ENCODE peak calls at places on chromosomes 7 and 10, in four cellular contexts. One of them, this sample, is unnamed.

GRCh38 chr10:58576736-58577366 is 64.2 kb downstream of the BICC1 start:
- DNase-seq in NT2/D1: no peak
- DNase-seq in NB4: no peak
- DNase-seq in AG04450: no peak
- DNase-seq in this sample: no peak

GRCh38 chr7:130141858-130142653 is 63.1 kb downstream of the TMEM209 start:
- DNase-seq in NT2/D1: no peak
- DNase-seq in NB4: no peak
- DNase-seq in AG04450: no peak
- DNase-seq in this sample: no peak

GRCh38 chr7:6438427-6438826 is 9.3 kb downstream of the DAGLB start:
- DNase-seq in NT2/D1: no peak
- DNase-seq in NB4: no peak
- DNase-seq in AG04450: no peak
- DNase-seq in this sample: no peak

GRCh38 chr10:71878327-71879034 is 27.4 kb upstream of the PSAP start:
- DNase-seq in NT2/D1: no peak
- DNase-seq in NB4: peak; percentile 91
- DNase-seq in AG04450: no peak
- DNase-seq in this sample: no peak

GRCh38 chr10:25349520-25349919 is 174.7 kb downstream of the GPR158 start:
- DNase-seq in NT2/D1: no peak
- DNase-seq in NB4: no peak
- DNase-seq in AG04450: no peak
- DNase-seq in this sample: no peak

GRCh38 chr7:141754939-141755338 is 9.0 kb upstream of the TAS2R3 start:
- DNase-seq in NT2/D1: peak; percentile 30
- DNase-seq in NB4: peak; percentile 61
- DNase-seq in AG04450: no peak
- DNase-seq in this sample: no peak

GRCh38 chr7:1856161-1856965 is 186.3 kb downstream of the ELFN1 start:
- DNase-seq in NT2/D1: no peak
- DNase-seq in NB4: no peak
- DNase-seq in AG04450: no peak
- DNase-seq in this sample: no peak

GRCh38 chr10:73969224-73969811 is 28.6 kb upstream of the VCL start:
- DNase-seq in NT2/D1: no peak
- DNase-seq in NB4: no peak
- DNase-seq in AG04450: no peak
- DNase-seq in this sample: no peak

GRCh38 chr10:133527779-133528271 is 662 bp downstream of the CYP2E1 start:
- DNase-seq in NT2/D1: no peak
- DNase-seq in NB4: no peak
- DNase-seq in AG04450: no peak
- DNase-seq in this sample: no peak

GRCh38 chr7:5691536-5692090 is 89.8 kb downstream of the RNF216 start:
- DNase-seq in NT2/D1: no peak
- DNase-seq in NB4: no peak
- DNase-seq in AG04450: no peak
- DNase-seq in this sample: no peak

GRCh38 chr7:7653568-7654187 is 13.1 kb downstream of the UMAD1 start:
- DNase-seq in NT2/D1: peak; percentile 67
- DNase-seq in NB4: peak; percentile 59
- DNase-seq in AG04450: no peak
- DNase-seq in this sample: no peak

GRCh38 chr7:142407939-142408573 is 150.2 kb upstream of the PRSS58 start:
- DNase-seq in NT2/D1: no peak
- DNase-seq in NB4: no peak
- DNase-seq in AG04450: no peak
- DNase-seq in this sample: no peak

GRCh38 chr7:630111-630511 is 96.4 kb upstream of the DNAAF5 start:
- DNase-seq in NT2/D1: no peak
- DNase-seq in NB4: no peak
- DNase-seq in AG04450: no peak
- DNase-seq in this sample: no peak

GRCh38 chr7:78080811-78081210 is 282.2 kb downstream of the PHTF2 start:
- DNase-seq in NT2/D1: no peak
- DNase-seq in NB4: no peak
- DNase-seq in AG04450: no peak
- DNase-seq in this sample: no peak

GRCh38 chr10:63431962-63432797 is 33.6 kb downstream of the JMJD1C start:
- DNase-seq in NT2/D1: no peak
- DNase-seq in NB4: peak; percentile 16
- DNase-seq in AG04450: no peak
- DNase-seq in this sample: no peak

GRCh38 chr7:37065779-37066271 is 341.5 kb upstream of the AOAH start:
- DNase-seq in NT2/D1: no peak
- DNase-seq in NB4: no peak
- DNase-seq in AG04450: no peak
- DNase-seq in this sample: peak; percentile 35

GRCh38 chr10:63977329-63977923 is 456.2 kb downstream of the REEP3 start:
- DNase-seq in NT2/D1: peak; percentile 60
- DNase-seq in NB4: peak; percentile 62
- DNase-seq in AG04450: no peak
- DNase-seq in this sample: peak; percentile 4

GRCh38 chr10:15314482-15315070 is 56.5 kb downstream of the FAM171A1 start:
- DNase-seq in NT2/D1: no peak
- DNase-seq in NB4: no peak
- DNase-seq in AG04450: no peak
- DNase-seq in this sample: no peak

GRCh38 chr10:12730809-12731519 is 270.5 kb downstream of the CCDC3 start:
- DNase-seq in NT2/D1: no peak
- DNase-seq in NB4: no peak
- DNase-seq in AG04450: no peak
- DNase-seq in this sample: no peak

GRCh38 chr10:12726971-12727831 is 274.3 kb downstream of the CCDC3 start:
- DNase-seq in NT2/D1: no peak
- DNase-seq in NB4: no peak
- DNase-seq in AG04450: no peak
- DNase-seq in this sample: no peak

GRCh38 chr10:12727832-12728215 is 273.7 kb downstream of the CCDC3 start:
- DNase-seq in NT2/D1: no peak
- DNase-seq in NB4: no peak
- DNase-seq in AG04450: no peak
- DNase-seq in this sample: no peak

GRCh38 chr10:12729885-12730284 is 271.6 kb downstream of the CCDC3 start:
- DNase-seq in NT2/D1: peak; percentile 16
- DNase-seq in NB4: peak; percentile 28
- DNase-seq in AG04450: no peak
- DNase-seq in this sample: no peak

GRCh38 chr10:12728569-12728968 is 272.9 kb downstream of the CCDC3 start:
- DNase-seq in NT2/D1: no peak
- DNase-seq in NB4: no peak
- DNase-seq in AG04450: no peak
- DNase-seq in this sample: no peak
- H3K4me3 ChIP-seq in NT2/D1: no peak overlapping the region
- H3K4me3 ChIP-seq in NB4: no peak overlapping the region
- H3K4me3 ChIP-seq in AG04450: no peak overlapping the region
- H3K4me3 ChIP-seq in this sample: no peak overlapping the region

GRCh38 chr7:27092753-27093097 is 3.1 kb downstream of the HOXA1 start:
- DNase-seq in NT2/D1: no peak
- DNase-seq in NB4: no peak
- DNase-seq in AG04450: no peak
- DNase-seq in this sample: no peak
- H3K4me3 ChIP-seq in NT2/D1: no peak overlapping the region
- H3K4me3 ChIP-seq in NB4: no peak overlapping the region
- H3K4me3 ChIP-seq in AG04450: no peak overlapping the region
- H3K4me3 ChIP-seq in this sample: no peak overlapping the region

GRCh38 chr7:22985436-22985835 is 28.5 kb downstream of the HYCC1 start:
- DNase-seq in NT2/D1: no peak
- DNase-seq in NB4: no peak
- DNase-seq in AG04450: no peak
- DNase-seq in this sample: no peak

GRCh38 chr7:22995011-22995410 is 18.9 kb downstream of the HYCC1 start:
- DNase-seq in NT2/D1: no peak
- DNase-seq in NB4: no peak
- DNase-seq in AG04450: no peak
- DNase-seq in this sample: no peak

GRCh38 chr7:22989646-22990587 is 24.0 kb downstream of the HYCC1 start:
- DNase-seq in NT2/D1: no peak
- DNase-seq in NB4: no peak
- DNase-seq in AG04450: no peak
- DNase-seq in this sample: no peak

GRCh38 chr7:22992874-22993840 is 20.8 kb downstream of the HYCC1 start:
- DNase-seq in NT2/D1: no peak
- DNase-seq in NB4: no peak
- DNase-seq in AG04450: no peak
- DNase-seq in this sample: no peak

DNA sequence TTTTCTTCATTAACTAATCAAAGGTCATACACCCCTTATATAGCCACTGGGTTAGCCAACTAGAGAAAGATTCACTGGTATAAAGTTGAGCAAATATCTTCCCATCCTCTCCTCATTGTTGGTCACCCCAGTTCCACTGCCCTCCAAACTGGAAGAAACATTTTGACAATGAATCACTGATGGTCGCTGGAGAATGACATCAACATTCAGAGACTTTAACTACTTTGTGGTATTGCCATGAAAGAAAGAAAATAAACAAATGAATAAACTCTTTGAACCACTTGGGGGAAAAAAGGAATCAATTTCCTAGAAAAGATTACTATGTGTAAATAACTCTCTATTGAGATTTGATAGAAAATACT is 23.4 kb downstream of the HYCC1 start:
- DNase-seq in NT2/D1: no peak
- DNase-seq in NB4: no peak
- DNase-seq in AG04450: no peak
- DNase-seq in this sample: peak; percentile 42
- H3K4me3 ChIP-seq in NT2/D1: no peak overlapping the region
- H3K4me3 ChIP-seq in NB4: no peak overlapping the region
- H3K4me3 ChIP-seq in AG04450: no peak overlapping the region
- H3K4me3 ChIP-seq in this sample: no peak overlapping the region

DNA sequence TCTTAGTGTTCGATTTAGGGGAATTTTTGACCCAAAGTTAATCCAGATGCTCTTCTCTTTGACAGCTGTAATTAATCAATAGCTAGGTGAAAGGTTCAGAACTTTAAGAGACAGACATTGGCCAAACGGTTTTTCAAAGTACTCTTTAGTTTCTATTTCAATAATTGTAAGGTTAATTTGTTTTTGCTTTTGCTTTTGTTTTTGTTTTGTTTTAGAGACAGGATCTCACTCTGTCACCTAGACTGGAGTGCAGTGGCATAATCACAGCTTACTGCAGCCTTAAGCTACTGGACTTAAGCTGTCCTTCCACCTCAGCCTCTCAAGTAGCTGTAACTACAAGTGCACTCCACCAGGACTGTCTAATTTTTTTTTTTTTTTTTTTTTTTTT is 44.1 kb upstream of the SP4 start:
- DNase-seq in NT2/D1: no peak
- DNase-seq in NB4: no peak
- DNase-seq in AG04450: no peak
- DNase-seq in this sample: no peak
- H3K4me3 ChIP-seq in NT2/D1: no peak overlapping the region
- H3K4me3 ChIP-seq in NB4: no peak overlapping the region
- H3K4me3 ChIP-seq in AG04450: no peak overlapping the region
- H3K4me3 ChIP-seq in this sample: no peak overlapping the region

GRCh38 chr7:74481458-74482324 is 28.0 kb downstream of the GTF2IRD1 start:
- DNase-seq in NT2/D1: no peak
- DNase-seq in NB4: no peak
- DNase-seq in AG04450: no peak
- DNase-seq in this sample: no peak
- H3K4me3 ChIP-seq in NT2/D1: no peak overlapping the region
- H3K4me3 ChIP-seq in NB4: no peak overlapping the region
- H3K4me3 ChIP-seq in AG04450: no peak overlapping the region
- H3K4me3 ChIP-seq in this sample: no peak overlapping the region